ENCODE peak calls at places on chromosomes 1 and 21, in four cellular contexts. D is H9, N is IMR-90, V is neuronal stem cell. G is an unnamed sample. For H3K4me1, the result is how much of the 10 kb centered on the place peaks cover.

GRCh38 chr1:228017356-228018124 is 10.7 kb downstream of the WNT3A start:
- DNase-seq in N (no peak), V (no peak), D (no peak), G (no peak)

GRCh38 chr1:202658766-202659165 is 51.5 kb downstream of the SYT2 start:
- DNase-seq in D (no peak), N (no peak), V (no peak), G (no peak)

GRCh38 chr1:223714849-223715709 is 2.7 kb downstream of the CAPN2 start:
- DNase-seq in V (no peak), D (no peak), N (peak), G (peak)

GRCh38 chr1:25356848-25357247 is 18.7 kb downstream of the TMEM50A start:
- DNase-seq in D (no peak), V (no peak), N (peak), G (no peak)

GRCh38 chr1:188669715-188670114 is 1807.9 kb downstream of the BRINP3 start:
- DNase-seq in D (no peak), N (peak), V (no peak), G (peak)

GRCh38 chr1:14599173-14599754 is 779 bp downstream of the KAZN start:
- DNase-seq in D (peak), V (peak), N (no peak), G (no peak)

GRCh38 chr1:147664206-147664605 is 6.1 kb downstream of the ACP6 start:
- DNase-seq in N (peak), V (no peak), D (no peak), G (no peak)

GRCh38 chr1:23368562-23369334 is 888 bp downstream of the ZNF436 start:
- DNase-seq in N (peak), D (peak), V (peak), G (peak)

GRCh38 chr1:164719676-164720075 is 160.7 kb downstream of the PBX1 start:
- DNase-seq in V (no peak), D (no peak), N (no peak), G (no peak)

GRCh38 chr1:158037876-158038359 is 44.5 kb downstream of the KIRREL1 start:
- DNase-seq in V (no peak), N (peak), D (no peak), G (peak)

GRCh38 chr1:44409741-44410140 is 4.7 kb downstream of the RNF220 start:
- DNase-seq in N (no peak), V (no peak), D (no peak), G (no peak)

GRCh38 chr1:216215169-216215568 is 208.1 kb downstream of the USH2A start:
- DNase-seq in D (no peak), N (peak), V (no peak), G (no peak)

GRCh38 chr1:222127526-222128152 is 385.8 kb upstream of the DUSP10 start:
- DNase-seq in D (no peak), V (no peak), N (peak), G (peak)

GRCh38 chr1:86641318-86641717 is 63.1 kb upstream of the SH3GLB1 start:
- DNase-seq in D (no peak), V (no peak), N (no peak), G (no peak)

GRCh38 chr1:114009393-114009792 is 30.1 kb downstream of the OLFML3 start:
- DNase-seq in D (no peak), N (peak), V (no peak), G (peak)

GRCh38 chr1:156707486-156708244 is 2.3 kb upstream of the CRABP2 start:
- DNase-seq in D (peak), V (no peak), N (peak), G (peak)

GRCh38 chr1:203281033-203281432 is 24.3 kb upstream of the BTG2 start:
- DNase-seq in D (no peak), N (peak), V (no peak), G (peak)

GRCh38 chr1:15343729-15344128 is 66.0 kb upstream of the EFHD2 start:
- DNase-seq in V (no peak), D (no peak), N (peak), G (no peak)

GRCh38 chr1:55584521-55585401 is 369.6 kb upstream of the USP24 start:
- DNase-seq in D (no peak), N (peak), V (peak), G (no peak)

GRCh38 chr1:111704776-111705175 is 34.4 kb downstream of the INKA2 start:
- DNase-seq in D (no peak), V (no peak), N (no peak), G (no peak)

GRCh38 chr1:5685446-5686040 is 306.7 kb downstream of the NPHP4 start:
- DNase-seq in D (no peak), V (no peak), N (no peak), G (no peak)

GRCh38 chr1:229410692-229411433 is 23.0 kb downstream of the ACTA1 start:
- DNase-seq in V (no peak), D (peak), N (peak), G (peak)

DNA sequence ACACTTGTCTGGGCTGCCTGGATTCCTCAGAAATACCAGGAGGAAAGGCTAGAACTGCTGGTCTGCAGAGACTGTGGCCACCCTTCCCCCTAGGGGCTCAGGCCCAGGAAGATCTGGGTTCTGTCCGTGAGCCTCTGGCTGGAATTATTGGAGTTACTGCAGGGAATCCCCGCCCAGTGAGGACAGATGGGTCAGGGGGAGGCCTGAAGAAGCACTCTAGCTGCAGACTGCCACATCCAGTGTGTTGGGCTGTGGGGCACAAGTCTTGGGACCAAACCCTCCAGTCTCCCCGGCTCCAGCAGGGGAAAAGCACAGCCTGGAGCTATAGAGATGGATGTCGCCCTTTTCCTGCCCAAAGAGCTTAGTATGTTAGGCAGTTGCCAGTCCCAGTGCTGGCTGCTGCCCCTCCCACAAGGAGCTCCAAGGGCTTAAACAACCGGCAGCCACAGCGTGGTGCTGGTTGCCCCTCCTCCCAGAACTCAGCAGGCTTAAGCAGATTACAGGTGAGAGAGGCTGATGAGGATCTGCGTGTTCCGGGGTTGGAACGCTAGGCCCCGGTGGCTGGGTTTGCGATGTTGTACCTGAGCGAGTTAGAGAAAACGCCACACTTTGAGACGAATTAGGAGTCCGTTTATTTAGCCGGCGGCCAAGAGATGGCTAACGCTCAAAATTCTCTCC is 255.5 kb upstream of the LRRC7 start:
- DNase-seq in N (no peak), V (no peak), D (peak), G (no peak)
- H3K18ac ChIP-seq in N (no peak), V (peak), D (no peak), G (no peak)

DNA sequence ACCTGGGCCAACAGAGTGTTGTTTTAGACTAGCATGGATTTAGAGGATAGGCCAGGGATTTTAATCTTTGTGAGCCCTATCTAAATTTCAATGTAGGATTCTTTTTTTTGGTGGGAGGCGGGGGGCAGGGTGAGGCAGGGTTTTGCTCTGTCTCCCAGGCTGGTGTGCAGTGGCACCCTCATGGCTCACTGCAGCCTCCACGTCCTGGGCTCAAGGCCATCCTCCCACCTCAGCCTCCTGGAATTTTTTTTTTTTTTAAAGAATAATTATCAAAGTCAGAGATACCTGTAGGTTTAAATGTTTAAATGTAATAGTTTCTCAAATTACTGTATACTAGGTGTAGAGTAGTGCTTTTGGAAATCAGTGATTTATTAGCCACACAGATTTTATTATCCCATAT is 3.4 kb upstream of the MPC2 start:
- DNase-seq in V (no peak), N (no peak), D (no peak), G (no peak)
- H3K4me1 ChIP-seq in V (under half), N (under half), D (under half), G (under half)

DNA sequence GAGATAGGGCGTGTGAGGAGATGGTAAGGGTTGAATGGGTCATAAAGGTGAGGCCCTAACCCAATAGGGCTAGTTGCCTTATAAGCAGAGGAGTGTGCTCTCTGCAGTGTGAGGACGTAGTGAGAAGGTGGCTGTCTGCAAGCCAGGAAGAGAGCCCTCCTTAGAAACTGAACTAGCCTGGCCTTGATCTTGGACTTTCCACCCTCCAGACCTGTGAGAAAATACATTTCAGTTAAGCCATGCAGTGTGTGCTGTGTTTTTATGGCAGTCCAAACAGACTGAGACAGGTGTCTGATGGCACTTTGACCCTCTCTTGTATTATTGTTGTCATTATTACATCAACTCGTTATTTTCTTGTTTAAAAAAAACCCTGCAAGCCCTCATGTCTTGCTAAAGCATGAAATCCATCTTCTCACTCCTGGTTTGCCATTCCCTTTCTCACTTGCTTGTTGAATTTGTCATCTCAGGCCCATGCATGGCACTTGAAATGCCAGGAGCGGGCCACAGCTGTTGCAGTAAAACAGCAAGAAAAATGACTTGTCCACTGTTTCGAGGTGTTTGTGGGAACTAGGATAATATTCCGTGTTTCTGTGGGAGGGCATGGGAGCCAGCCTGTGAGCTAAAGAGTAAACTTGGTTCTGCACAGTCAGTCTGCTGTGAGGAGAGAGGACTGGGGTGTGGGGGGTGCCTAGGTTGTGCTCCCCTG is 78.6 kb downstream of the STUM start:
- DNase-seq in D (no peak), N (no peak), V (no peak), G (no peak)
- H2AFZ ChIP-seq in D (no peak), N (no peak), V (no peak), G (no peak)

GRCh38 chr21:38742580-38743260 is 63.0 kb upstream of the ETS2 start:
- DNase-seq in N (no peak), D (no peak), V (no peak), G (no peak)

GRCh38 chr21:38740131-38740530 is 65.6 kb upstream of the ETS2 start:
- DNase-seq in N (peak), D (no peak), V (no peak), G (peak)

GRCh38 chr21:38741976-38742309 is 63.8 kb upstream of the ETS2 start:
- DNase-seq in N (no peak), V (no peak), D (no peak), G (no peak)

GRCh38 chr21:38741092-38741975 is 64.4 kb upstream of the ETS2 start:
- DNase-seq in V (no peak), N (no peak), D (no peak), G (no peak)

DNA sequence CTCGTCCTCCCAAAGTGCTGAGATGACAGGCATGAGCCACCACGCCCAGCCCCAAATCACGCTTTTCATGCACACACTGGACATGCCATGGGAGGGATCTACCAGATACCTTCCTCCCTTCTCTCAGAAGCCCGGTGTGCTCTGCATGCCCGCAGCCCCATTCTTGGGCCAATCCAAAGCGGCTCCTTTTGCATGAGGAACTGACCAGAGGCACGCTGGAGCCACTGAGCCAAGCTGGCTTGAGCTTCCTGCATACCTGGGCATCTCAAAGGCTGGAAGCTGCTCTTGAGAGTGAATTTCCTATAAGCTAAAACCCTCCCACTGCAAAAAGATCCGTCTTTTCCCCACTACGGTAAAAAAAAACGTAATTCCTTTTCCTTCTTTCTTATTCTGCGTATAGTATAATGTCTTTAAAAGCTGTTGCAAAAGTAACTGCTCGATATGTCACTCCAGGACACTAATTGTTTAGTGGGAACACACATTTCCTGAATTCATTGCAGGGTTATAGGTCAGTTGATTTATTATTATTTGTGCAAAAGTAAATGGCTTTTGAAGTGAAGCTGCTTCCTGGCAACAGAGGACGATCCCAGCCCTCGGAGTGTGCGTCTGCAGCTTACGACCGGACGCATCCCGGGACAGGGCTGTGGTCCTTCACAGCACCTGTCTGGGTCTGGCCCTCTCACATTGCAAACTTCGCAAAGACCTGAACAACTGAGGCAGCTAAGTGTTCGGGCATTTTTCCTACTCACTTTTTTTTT is 61.8 kb upstream of the ETS2 start:
- DNase-seq in N (no peak), D (no peak), V (no peak), G (peak)
- H3K18ac ChIP-seq in N (no peak), D (no peak), V (no peak), G (peak)

GRCh38 chr1:73781257-73781656 is 416.7 kb downstream of the LRRIQ3 start:
- DNase-seq in N (no peak), V (no peak), D (no peak), G (no peak)

GRCh38 chr1:73782901-73783300 is 415.1 kb downstream of the LRRIQ3 start:
- DNase-seq in V (no peak), D (no peak), N (no peak), G (no peak)

GRCh38 chr1:73783367-73783766 is 414.6 kb downstream of the LRRIQ3 start:
- DNase-seq in V (no peak), N (no peak), D (no peak), G (no peak)

DNA sequence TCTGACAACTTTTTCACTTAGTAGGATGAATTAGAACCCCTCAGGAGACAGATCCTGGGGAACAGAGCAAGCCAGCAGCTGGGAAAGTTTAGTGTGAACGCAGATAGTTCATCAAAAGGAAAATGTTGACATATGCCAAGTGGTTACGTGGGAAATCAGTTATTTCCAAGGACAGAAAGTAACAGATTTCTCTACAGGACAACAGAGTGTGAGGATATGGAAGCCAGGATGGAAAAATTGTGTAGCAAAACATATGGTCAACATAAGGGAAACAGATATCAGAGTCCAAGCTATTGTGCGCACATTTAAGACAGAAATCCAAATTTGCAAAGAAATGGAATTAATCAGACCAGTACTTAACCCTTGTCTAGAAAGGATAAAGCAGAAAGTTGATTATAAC is 419.5 kb downstream of the LRRIQ3 start:
- DNase-seq in N (no peak), D (no peak), V (no peak), G (no peak)
- H3K4me1 ChIP-seq in N (under half), D (under half), V (under half), G (under half)

DNA sequence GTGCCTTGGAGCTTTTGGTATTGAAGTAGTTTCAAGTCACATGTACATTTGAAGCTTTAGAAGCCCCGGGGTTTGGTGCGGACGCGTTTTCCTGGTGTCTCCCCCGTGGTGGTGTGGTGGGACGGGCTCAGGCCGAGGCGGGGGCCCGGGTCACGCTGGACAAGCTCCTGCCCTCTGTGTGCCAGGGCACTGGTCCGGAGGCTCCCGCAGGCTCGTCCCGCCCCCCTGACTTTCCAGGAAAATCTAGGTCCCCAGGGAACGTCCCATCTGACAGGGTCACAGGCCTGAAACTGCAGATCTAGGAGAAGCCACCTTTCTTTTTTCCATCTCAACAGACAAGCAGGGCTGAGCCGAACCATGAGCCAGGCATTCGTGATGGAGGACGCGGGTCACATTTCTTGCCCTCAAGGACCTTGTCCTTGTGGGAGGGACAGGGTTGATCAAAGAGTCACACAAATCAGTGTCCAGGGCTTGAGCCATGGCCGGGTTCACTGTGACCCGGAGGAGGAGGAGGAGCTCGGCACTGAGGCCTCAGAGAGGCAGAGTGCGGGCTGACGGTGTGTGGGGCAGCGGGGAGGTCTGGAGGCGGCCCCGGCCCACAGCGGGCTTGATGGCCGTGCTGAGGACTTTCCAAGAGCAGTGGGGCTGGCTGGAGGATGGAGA is 1.6 kb downstream of the DMRTB1 start:
- DNase-seq in V (no peak), N (no peak), D (no peak), G (no peak)
- H2AFZ ChIP-seq in V (peak), N (no peak), D (no peak), G (no peak)

GRCh38 chr21:42513985-42514882 is 582 bp downstream of the SLC37A1 start:
- DNase-seq in D (peak), N (no peak), V (no peak), G (peak)

GRCh38 chr21:42515708-42516502 is 2.3 kb downstream of the SLC37A1 start:
- DNase-seq in N (no peak), V (no peak), D (no peak), G (peak)

GRCh38 chr21:42512346-42513034 is 1.2 kb upstream of the SLC37A1 start:
- DNase-seq in N (no peak), D (no peak), V (no peak), G (no peak)

GRCh38 chr21:42514883-42515228 is 1.2 kb downstream of the SLC37A1 start:
- DNase-seq in N (no peak), D (no peak), V (no peak), G (no peak)

DNA sequence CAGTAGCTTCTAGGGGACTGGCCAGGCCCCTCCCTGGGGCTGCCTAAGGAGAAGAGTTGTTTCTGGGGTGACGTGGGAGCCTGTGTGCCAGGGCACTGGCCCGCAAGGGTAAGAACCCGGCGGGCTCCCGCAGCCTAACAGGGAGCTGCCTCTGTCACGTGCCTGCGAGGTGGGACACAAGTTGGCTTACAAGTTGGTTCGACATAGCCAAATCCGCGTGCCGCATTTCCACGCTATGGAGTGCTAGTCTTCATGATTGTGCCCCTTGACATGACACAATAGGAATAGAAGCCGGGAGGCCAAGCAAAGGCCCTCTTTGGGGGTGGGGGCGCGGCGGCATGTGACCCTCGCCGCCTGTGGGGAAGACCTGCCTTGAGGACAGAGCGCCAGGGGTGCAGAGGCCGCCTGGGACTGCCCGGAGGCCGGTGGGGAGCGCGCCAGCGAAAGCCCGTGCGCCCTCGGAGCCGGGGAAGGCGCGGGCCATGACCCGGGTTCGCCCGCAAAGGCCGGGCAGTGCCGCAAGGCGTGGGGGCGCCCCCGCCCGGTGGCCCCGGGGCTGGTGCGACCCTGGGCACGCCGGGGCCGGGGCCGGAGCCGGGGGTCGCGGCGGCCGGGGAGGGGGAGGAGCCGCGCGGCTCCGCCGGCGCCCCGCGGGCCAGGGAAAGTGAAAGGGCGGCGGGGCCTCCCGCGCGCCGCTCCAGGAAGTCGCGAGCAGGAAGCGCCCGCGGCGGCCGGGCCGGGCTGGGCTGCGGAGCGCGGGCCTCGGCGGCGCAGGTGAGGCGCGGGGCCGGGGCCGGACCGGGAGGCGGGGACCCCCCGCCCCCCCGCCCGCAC is at the start of gene SLC37A1:
- DNase-seq in V (no peak), N (no peak), D (peak), G (no peak)
- H3K18ac ChIP-seq in V (peak), N (no peak), D (peak), G (peak)

G was measured in mesenchymal stem cell.